ENCODE peak calls at places on chromosome 9, in six cellular contexts. U, Y, D, N, W and Z are unnamed samples.

GRCh38 chr9:1722404-1722803 is 292.7 kb upstream of the SMARCA2 start:
- DNase-seq in W (no peak), N (no peak), U (no peak), D (no peak), Y (no peak), Z (no peak)

GRCh38 chr9:104121022-104121421 is 26.9 kb downstream of the SMC2 start:
- DNase-seq in U (no peak), Y (no peak), N (no peak), D (no peak), W (no peak), Z (no peak)

GRCh38 chr9:116218399-116218798 is 64.8 kb downstream of the PAPPA start:
- DNase-seq in W (no peak), D (no peak), N (no peak), U (no peak), Y (no peak), Z (no peak)

GRCh38 chr9:16771352-16771751 is 99.1 kb downstream of the BNC2 start:
- DNase-seq in N (no peak), W (no peak), D (no peak), Y (no peak), U (no peak), Z (no peak)

GRCh38 chr9:71778085-71778484 is 9.8 kb upstream of the CEMIP2 start:
- DNase-seq in W (no peak), U (no peak), Y (no peak), N (no peak), D (no peak), Z (no peak)

GRCh38 chr9:121498150-121498486 is 1.5 kb downstream of the GGTA1 start:
- DNase-seq in Y (peak), N (no peak), U (no peak), W (peak), D (peak), Z (no peak)

GRCh38 chr9:92480332-92480771 is 2.0 kb downstream of the ASPN start:
- DNase-seq in N (no peak), U (no peak), W (no peak), Y (no peak), D (no peak), Z (no peak)

GRCh38 chr9:92970467-92970923 is 23.2 kb downstream of the FGD3 start:
- DNase-seq in U (no peak), N (no peak), W (peak), D (peak), Y (no peak), Z (no peak)

GRCh38 chr9:120413121-120414048 is 166.6 kb downstream of the CDK5RAP2 start:
- DNase-seq in Y (no peak), D (no peak), W (no peak), U (no peak), N (no peak), Z (no peak)

GRCh38 chr9:70111042-70111602 is 67.5 kb downstream of the MAMDC2 start:
- DNase-seq in N (no peak), D (peak), W (no peak), U (peak), Y (peak), Z (peak)

GRCh38 chr9:131395027-131395744 is 1.3 kb downstream of the PRRC2B start:
- DNase-seq in N (peak), Y (no peak), U (no peak), D (peak), W (no peak), Z (peak)

GRCh38 chr9:88658311-88658822 is 123.4 kb downstream of the NXNL2 start:
- DNase-seq in N (peak), Y (peak), W (no peak), D (no peak), U (no peak), Z (no peak)

GRCh38 chr9:17280350-17281012 is 145.6 kb downstream of the CNTLN start:
- DNase-seq in D (no peak), Y (no peak), W (no peak), U (no peak), N (no peak), Z (no peak)

GRCh38 chr9:76658510-76659231 is 105.6 kb upstream of the PCA3 start:
- DNase-seq in D (no peak), Y (no peak), N (no peak), U (no peak), W (no peak), Z (no peak)

GRCh38 chr9:93257808-93258331 is 73.9 kb downstream of the WNK2 start:
- DNase-seq in U (no peak), Y (no peak), W (no peak), D (no peak), N (peak), Z (no peak)

GRCh38 chr9:20538956-20539355 is 83.3 kb downstream of the MLLT3 start:
- DNase-seq in D (no peak), W (no peak), N (no peak), Y (no peak), U (no peak), Z (no peak)

GRCh38 chr9:88968799-88969198 is 22.5 kb upstream of the S1PR3 start:
- DNase-seq in Y (no peak), W (no peak), N (no peak), U (no peak), D (no peak), Z (no peak)

GRCh38 chr9:109117856-109118801 is 1.6 kb downstream of the TMEM245 start:
- DNase-seq in U (no peak), D (peak), W (no peak), Y (peak), N (peak), Z (peak)

GRCh38 chr9:17005085-17005484 is 129.8 kb upstream of the CNTLN start:
- DNase-seq in U (no peak), D (no peak), Y (peak), N (peak), W (no peak), Z (no peak)

GRCh38 chr9:89655990-89656657 is 51.3 kb downstream of the GADD45G start:
- DNase-seq in W (no peak), N (no peak), U (no peak), Y (no peak), D (no peak), Z (no peak)

GRCh38 chr9:73079326-73079725 is 72.3 kb upstream of the ANXA1 start:
- DNase-seq in D (no peak), W (no peak), N (no peak), U (no peak), Y (no peak), Z (no peak)

GRCh38 chr9:107782381-107782780 is 292.8 kb upstream of the KLF4 start:
- DNase-seq in W (no peak), D (no peak), N (no peak), Y (no peak), U (no peak), Z (no peak)

GRCh38 chr9:36897019-36897418 is 137.0 kb downstream of the PAX5 start:
- DNase-seq in Y (no peak), D (no peak), W (no peak), U (no peak), N (no peak), Z (no peak)

GRCh38 chr9:26245072-26245471 is 566.8 kb upstream of the TUSC1 start:
- DNase-seq in U (no peak), N (no peak), Y (no peak), W (no peak), D (no peak), Z (no peak)

GRCh38 chr9:122322553-122322952 is 48.3 kb upstream of the PTGS1 start:
- DNase-seq in U (no peak), Y (no peak), W (no peak), N (no peak), D (no peak), Z (no peak)

GRCh38 chr9:98168952-98169488 is 23.4 kb downstream of the CORO2A start:
- DNase-seq in U (no peak), Y (peak), W (no peak), D (peak), N (no peak), Z (no peak)

GRCh38 chr9:106797299-106797698 is 65.7 kb upstream of the ZNF462 start:
- DNase-seq in W (no peak), N (no peak), Y (no peak), U (no peak), D (no peak), Z (no peak)

GRCh38 chr9:20649381-20649780 is 27.1 kb upstream of the MLLT3 start:
- DNase-seq in D (no peak), Y (no peak), W (no peak), U (no peak), N (no peak), Z (no peak)

GRCh38 chr9:128123451-128124080 is 4.0 kb downstream of the PTGES2 start:
- DNase-seq in W (no peak), Y (peak), U (no peak), D (no peak), N (peak), Z (no peak)

GRCh38 chr9:92265159-92265558 is 28.3 kb downstream of the IARS1 start:
- DNase-seq in N (no peak), Y (no peak), D (no peak), U (no peak), W (no peak), Z (no peak)

GRCh38 chr9:135939351-135940265 is 21.6 kb downstream of the UBAC1 start:
- DNase-seq in N (no peak), U (no peak), Y (no peak), W (no peak), D (peak), Z (peak)

GRCh38 chr9:35746583-35746982 is 2.4 kb downstream of the GBA2 start:
- DNase-seq in D (no peak), W (no peak), N (no peak), Y (no peak), U (no peak), Z (no peak)

GRCh38 chr9:96493757-96494156 is 43.8 kb downstream of the HABP4 start:
- DNase-seq in Y (no peak), W (no peak), N (no peak), D (no peak), U (no peak), Z (no peak)
- H3K27ac ChIP-seq in Y (no peak), W (no peak), N (no peak), D (no peak), U (no peak), Z (no peak)

GRCh38 chr9:96655198-96655851 is at the start of gene PRXL2C:
- DNase-seq in W (no peak), N (peak), D (peak), U (peak), Y (peak), Z (peak)

GRCh38 chr9:96651626-96652025 is 3.5 kb downstream of the PRXL2C start:
- DNase-seq in D (no peak), U (no peak), Y (no peak), N (no peak), W (no peak), Z (no peak)

GRCh38 chr9:96649620-96650323 is 5.3 kb downstream of the PRXL2C start:
- DNase-seq in W (no peak), Y (no peak), D (no peak), U (no peak), N (no peak), Z (no peak)

GRCh38 chr9:96654450-96655197 is 493 bp downstream of the PRXL2C start:
- DNase-seq in N (peak), U (peak), D (peak), Y (peak), W (no peak), Z (peak)
- H3K27ac ChIP-seq in N (peak), U (peak), D (peak), Y (peak), W (peak), Z (peak)

DNA sequence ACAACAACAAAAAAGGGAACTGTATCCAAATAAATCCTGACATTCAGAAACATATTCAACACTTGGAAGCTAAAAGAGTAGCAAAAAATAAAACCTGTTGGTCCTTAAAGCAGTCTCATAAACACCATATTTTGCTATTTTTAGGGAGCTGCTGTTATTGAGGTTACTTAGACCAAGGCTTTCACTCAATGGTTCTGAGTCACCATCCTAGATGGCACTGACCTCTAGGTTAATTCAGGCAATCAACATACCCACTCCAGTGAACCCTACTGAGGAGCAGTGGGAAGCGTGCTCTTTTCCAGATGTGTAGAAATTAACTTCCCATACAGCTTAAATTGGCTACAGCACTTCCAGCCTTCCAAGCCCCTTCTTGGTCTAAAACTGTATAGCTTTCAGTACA is 5.2 kb downstream of the GNAQ start:
- DNase-seq in D (no peak), N (no peak), W (no peak), U (no peak), Y (no peak), Z (no peak)
- H3K27ac ChIP-seq in D (no peak), N (no peak), W (no peak), U (no peak), Y (no peak), Z (no peak)

DNA sequence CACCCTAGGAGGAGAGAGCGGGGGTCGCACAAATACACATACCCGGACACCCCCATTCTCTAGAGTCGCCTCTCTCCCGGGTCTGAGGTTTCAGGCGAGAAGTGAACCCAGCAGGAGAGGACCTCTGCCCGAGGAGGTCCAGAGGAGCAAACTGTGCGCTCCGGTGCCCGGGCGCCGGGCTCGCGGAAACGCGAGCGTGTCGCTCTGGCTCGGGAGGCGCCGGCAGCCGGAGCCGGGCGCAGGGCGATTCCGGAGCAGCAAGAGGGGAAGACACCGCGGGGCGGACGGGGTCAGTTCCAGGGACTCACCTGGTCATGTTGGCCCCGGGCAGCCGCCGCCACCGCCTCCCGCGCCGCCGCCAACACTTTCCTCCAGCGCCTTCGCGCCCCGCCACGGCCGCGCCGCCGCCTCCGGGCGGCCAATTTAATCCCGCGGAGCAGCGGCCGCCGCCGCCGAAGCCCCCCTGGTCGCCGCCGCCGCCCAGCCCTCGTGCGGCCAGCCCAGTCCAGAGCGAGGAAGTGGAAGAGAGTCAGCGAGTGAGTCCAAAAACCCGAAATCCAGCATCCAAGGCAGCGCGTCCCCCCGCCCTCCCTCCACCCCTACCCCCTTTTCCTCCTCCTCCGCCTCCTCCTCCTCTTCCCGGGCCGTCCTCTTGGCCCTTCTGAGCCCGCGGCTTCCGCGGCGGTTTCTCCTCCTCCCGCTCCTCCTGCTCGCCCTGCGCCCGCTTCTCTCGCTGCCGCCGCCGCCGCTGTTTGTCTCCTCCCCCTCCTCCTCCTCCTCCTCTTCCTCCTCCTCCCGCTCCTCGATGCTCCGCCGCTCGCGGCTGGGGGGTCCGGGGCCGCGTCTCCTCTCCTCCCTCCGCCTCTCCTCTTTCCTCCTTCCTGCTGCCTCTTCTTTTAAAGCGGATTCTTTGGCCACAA is 1058.0 kb upstream of the DMAC1 start:
- DNase-seq in U (no peak), D (no peak), Y (peak), W (no peak), N (peak), Z (no peak)
- H3K27ac ChIP-seq in U (peak), D (no peak), Y (no peak), W (no peak), N (peak), Z (no peak)

GRCh38 chr9:75589497-75589896 is 301.0 kb upstream of the PCSK5 start:
- DNase-seq in Y (no peak), N (no peak), W (no peak), U (peak), D (no peak), Z (no peak)

GRCh38 chr9:75588808-75589207 is 301.7 kb upstream of the PCSK5 start:
- DNase-seq in Y (no peak), D (no peak), W (no peak), N (no peak), U (peak), Z (no peak)

GRCh38 chr9:75591972-75592371 is 298.5 kb upstream of the PCSK5 start:
- DNase-seq in N (no peak), Y (no peak), W (no peak), U (peak), D (no peak), Z (no peak)

GRCh38 chr9:75599249-75599648 is 291.2 kb upstream of the PCSK5 start:
- DNase-seq in U (no peak), W (no peak), Y (no peak), N (no peak), D (no peak), Z (no peak)

DNA sequence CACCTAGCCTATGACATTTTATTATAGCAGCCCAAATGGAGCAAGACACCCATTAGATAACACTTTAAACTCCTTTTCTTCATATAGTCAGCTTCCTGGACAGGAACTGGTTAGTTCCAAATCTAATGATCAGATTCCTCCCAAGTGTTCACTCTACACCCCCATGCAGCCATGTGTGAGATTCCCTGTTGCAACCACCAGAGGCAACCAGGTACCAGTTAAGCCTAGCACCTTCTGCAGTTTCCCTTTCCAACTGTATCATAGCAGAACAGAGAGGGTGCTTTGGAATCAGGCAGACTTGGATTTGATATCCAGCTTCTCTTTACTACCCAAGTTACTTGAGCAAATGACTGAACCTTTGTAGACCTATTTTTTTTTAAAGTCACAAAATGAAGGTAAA is 296.6 kb upstream of the PCSK5 start:
- DNase-seq in U (peak), N (no peak), D (no peak), Y (no peak), W (no peak), Z (no peak)
- H3K27ac ChIP-seq in U (no peak), N (no peak), D (no peak), Y (no peak), W (no peak), Z (no peak)

GRCh38 chr9:127102788-127103187 is 19.6 kb downstream of the ANGPTL2 start:
- DNase-seq in D (no peak), N (no peak), Y (no peak), W (no peak), U (no peak), Z (no peak)
- H3K27ac ChIP-seq in D (no peak), N (no peak), Y (no peak), W (no peak), U (no peak), Z (no peak)

DNA sequence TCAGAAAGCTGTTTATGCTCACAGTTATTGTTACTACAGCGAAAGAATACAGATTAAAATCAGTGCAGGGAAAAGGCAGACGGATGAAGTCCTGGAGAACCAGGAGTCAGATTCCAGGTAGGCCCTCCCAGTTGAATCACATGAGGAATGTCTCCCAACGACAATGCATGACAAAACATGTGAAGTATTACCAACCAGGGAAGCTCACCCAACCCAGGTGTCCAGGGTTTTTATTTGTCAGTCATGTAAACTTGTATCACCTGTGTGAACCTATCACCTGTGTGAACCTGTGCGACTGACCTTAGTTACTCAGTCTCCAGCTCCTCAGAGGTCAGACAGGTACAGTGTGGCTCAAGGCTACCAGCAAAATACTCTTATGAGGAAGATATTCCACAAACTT is 63.9 kb downstream of the KIAA1958 start:
- DNase-seq in U (no peak), D (no peak), W (no peak), Y (no peak), N (no peak), Z (no peak)
- H3K27ac ChIP-seq in U (no peak), D (no peak), W (peak), Y (no peak), N (peak), Z (no peak)

GRCh38 chr9:6051511-6051950 is 36.1 kb upstream of the RANBP6 start:
- DNase-seq in U (no peak), Y (no peak), W (no peak), D (no peak), N (no peak), Z (no peak)
- H3K27ac ChIP-seq in U (no peak), Y (no peak), W (no peak), D (no peak), N (no peak), Z (no peak)